ENCODE peak calls at places on chromosomes 13 and 19, in seven cellular contexts. B is thoracic aorta, W is GM12878, U is mesendoderm, C is aorta, Y is BJ, G is H1. Z is an unnamed sample.

GRCh38 chr19:679418-680286 is 3.5 kb downstream of the FSTL3 start:
- DNase-seq in G (no peak), C (peak; percentile 87), W (no peak), Y (no peak), U (peak; percentile 55), B (no peak), Z (peak; percentile 48)

GRCh38 chr13:102293723-102294122 is 108.1 kb downstream of the FGF14 start:
- DNase-seq in Y (no peak), W (no peak), C (no peak), B (no peak), G (no peak), U (no peak), Z (no peak)

GRCh38 chr13:22961835-22962537 is 218.8 kb upstream of the SGCG start:
- DNase-seq in U (no peak), B (no peak), Y (no peak), G (peak; percentile 28), C (no peak), W (no peak), Z (no peak)

GRCh38 chr13:78977311-78977710 is 318.4 kb upstream of the OBI1 start:
- DNase-seq in W (no peak), Y (no peak), U (no peak), B (no peak), C (no peak), G (no peak), Z (no peak)

GRCh38 chr19:4567584-4568071 is 8.1 kb upstream of the SEMA6B start:
- DNase-seq in W (no peak), B (no peak), C (no peak), U (peak; percentile 76), G (peak; percentile 99), Y (no peak), Z (no peak)

GRCh38 chr19:45050036-45050435 is 11.2 kb downstream of the CLASRP start:
- DNase-seq in C (no peak), W (no peak), B (no peak), G (no peak), Y (no peak), U (no peak), Z (no peak)

GRCh38 chr19:29372921-29373797 is 152.6 kb upstream of the VSTM2B start:
- DNase-seq in Y (no peak), U (no peak), W (no peak), C (no peak), B (no peak), G (peak; percentile 27), Z (no peak)

GRCh38 chr13:67619987-67620386 is 389.9 kb upstream of the PCDH9 start:
- DNase-seq in Y (no peak), B (no peak), G (no peak), W (no peak), U (no peak), C (no peak), Z (peak; percentile 7)

GRCh38 chr13:56459291-56459690 is 681.4 kb upstream of the PRR20A start:
- DNase-seq in B (no peak), W (no peak), C (no peak), U (no peak), G (no peak), Y (no peak), Z (no peak)

DNA sequence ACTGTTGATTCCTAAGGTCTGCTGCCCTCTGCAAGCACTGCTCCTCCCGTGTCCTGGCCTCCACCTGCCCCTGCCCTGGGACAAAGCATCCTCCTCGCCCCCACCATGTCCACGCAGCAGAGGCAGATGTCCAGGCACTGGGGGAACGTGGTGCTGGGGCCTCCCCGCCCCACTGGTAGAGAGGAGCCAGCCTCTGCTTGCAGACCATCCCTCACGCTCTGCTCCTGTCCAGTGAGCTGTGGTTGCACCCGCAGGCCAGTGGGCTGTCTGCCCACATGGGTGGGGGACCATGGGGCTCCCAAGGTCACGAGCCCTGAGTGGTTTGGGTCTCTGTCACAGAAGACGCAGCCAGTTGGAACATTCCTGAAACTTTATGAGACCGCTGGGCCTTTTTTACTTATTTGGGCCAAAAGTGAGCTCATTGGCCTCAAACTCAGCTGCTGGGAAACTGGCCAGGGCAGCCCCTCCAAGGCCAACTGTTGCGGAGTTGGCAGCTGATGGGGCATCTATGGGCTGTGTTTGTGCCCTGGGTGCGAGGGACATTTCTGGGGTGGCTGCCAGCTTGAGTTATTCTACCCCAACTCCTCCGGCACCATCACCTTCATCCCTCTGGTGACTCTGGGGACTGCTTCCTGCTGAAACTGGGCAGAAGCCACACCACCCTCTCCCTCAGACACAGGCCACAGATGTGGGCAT is 64.8 kb upstream of the F7 start:
- DNase-seq in Y (no peak), G (no peak), C (no peak), B (no peak), U (no peak), W (no peak), Z (no peak)
- H3K4me3 ChIP-seq in Y (no peak overlapping the region), G (no peak overlapping the region), C (no peak overlapping the region), B (no peak overlapping the region), U (no peak overlapping the region), W (no peak overlapping the region), Z (no peak overlapping the region)

DNA sequence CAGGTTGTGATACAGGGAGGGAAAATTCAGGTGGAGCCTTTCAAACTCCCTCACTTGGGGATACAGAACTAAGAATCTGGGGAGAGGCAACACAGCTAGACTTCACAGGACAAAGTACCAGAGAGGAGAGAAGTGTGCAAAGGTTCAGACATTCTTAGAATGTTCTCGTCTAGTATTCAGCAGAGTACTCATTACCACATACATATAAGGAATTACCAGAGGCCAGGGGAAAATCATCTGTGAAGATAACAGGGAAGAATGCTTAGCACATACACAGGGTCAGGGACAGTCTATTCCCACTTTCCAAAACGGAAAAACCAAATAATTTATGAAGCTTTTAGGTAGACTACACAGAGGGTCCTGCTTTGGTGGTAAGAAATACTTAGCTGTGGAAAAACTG is 58.1 kb downstream of the TRPC4 start:
- DNase-seq in C (no peak), G (no peak), U (no peak), Y (no peak), W (no peak), B (no peak), Z (no peak)
- H3K4me3 ChIP-seq in C (no peak overlapping the region), G (no peak overlapping the region), U (no peak overlapping the region), Y (no peak overlapping the region), W (no peak overlapping the region), B (no peak overlapping the region), Z (no peak overlapping the region)

GRCh38 chr19:53068834-53069233 is 24.3 kb downstream of the ERVV-2 start:
- DNase-seq in Y (no peak), G (no peak), C (no peak), B (no peak), W (no peak), U (no peak), Z (no peak)

DNA sequence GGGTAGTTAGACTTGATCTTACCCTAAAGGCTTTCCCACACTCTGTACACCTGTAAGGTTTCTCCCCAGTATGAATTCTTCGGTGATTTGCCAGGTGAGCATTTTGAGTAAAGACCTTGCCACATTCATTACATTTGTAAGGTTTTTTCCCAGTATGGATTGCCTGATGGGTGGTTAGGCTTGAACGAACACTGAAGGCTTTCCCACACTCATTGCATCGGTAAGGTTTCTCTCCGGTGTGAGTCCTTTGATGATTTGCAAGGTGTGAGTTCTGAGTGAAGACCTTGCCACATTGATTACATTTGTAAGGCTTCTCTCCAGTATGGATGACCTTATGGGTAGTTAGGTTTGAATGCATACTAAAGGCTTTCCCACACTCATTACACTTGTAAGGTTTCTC is 23.7 kb downstream of the ERVV-2 start:
- DNase-seq in B (no peak), C (no peak), W (no peak), Y (no peak), U (no peak), G (no peak), Z (no peak)
- H3K4me3 ChIP-seq in B (no peak overlapping the region), C (no peak overlapping the region), W (no peak overlapping the region), Y (no peak overlapping the region), U (peak overlapping the region; percentile 16), G (no peak overlapping the region), Z (no peak overlapping the region)

GRCh38 chr19:16497042-16497441 is 848 bp downstream of the C19orf44 start:
- DNase-seq in G (no peak), W (no peak), Y (no peak), C (no peak), U (no peak), B (no peak), Z (no peak)
- H3K4me3 ChIP-seq in G (no peak overlapping the region), W (peak overlapping the region; percentile 80), Y (peak overlapping the region; percentile 72), C (no peak overlapping the region), U (no peak overlapping the region), B (peak overlapping the region; percentile 84), Z (peak overlapping the region; percentile 94)

GRCh38 chr19:51589511-51589910 is 18.4 kb downstream of the ZNF175 start:
- DNase-seq in B (no peak), G (no peak), Y (no peak), W (no peak), U (no peak), C (no peak), Z (no peak)

GRCh38 chr19:51590441-51590840 is 19.4 kb downstream of the ZNF175 start:
- DNase-seq in G (no peak), C (no peak), B (no peak), U (no peak), W (no peak), Y (no peak), Z (no peak)

GRCh38 chr19:51586103-51586728 is 15.1 kb downstream of the ZNF175 start:
- DNase-seq in C (no peak), W (no peak), B (no peak), G (no peak), U (no peak), Y (no peak), Z (no peak)

GRCh38 chr19:51587264-51588191 is 16.4 kb downstream of the ZNF175 start:
- DNase-seq in Y (no peak), W (no peak), U (no peak), G (no peak), B (no peak), C (no peak), Z (no peak)

DNA sequence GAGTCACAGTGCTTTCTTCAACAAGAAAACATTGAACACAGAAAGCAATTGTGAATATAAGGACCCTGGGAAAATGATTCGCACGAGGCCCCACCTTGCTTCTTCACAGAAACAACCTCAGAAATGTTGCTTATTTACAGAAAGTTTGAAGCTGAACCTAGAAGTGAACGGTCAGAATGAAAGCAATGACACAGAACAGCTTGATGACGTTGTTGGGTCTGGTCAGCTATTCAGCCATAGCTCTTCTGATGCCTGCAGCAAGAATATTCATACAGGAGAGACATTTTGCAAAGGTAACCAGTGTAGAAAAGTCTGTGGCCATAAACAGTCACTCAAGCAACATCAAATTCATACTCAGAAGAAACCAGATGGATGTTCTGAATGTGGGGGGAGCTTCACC is 15.7 kb downstream of the ZNF175 start:
- DNase-seq in U (no peak), B (no peak), C (no peak), W (no peak), G (no peak), Y (no peak), Z (no peak)
- H3K4me3 ChIP-seq in U (no peak overlapping the region), B (no peak overlapping the region), C (no peak overlapping the region), W (no peak overlapping the region), G (no peak overlapping the region), Y (no peak overlapping the region), Z (no peak overlapping the region)

Z was measured in AG04450.